ENCODE peak calls at places on chromosomes 6 and 20, in four cellular contexts. H is ovary, N is mammary epithelial cell, X is esophagus squamous epithelium. O is an unnamed sample.

GRCh38 chr6:150503041-150503440 is 96.6 kb upstream of the PLEKHG1 start:
- DNase-seq in H (no peak), N (no peak), X (no peak), O (no peak)

GRCh38 chr6:20464041-20464440 is 62.4 kb downstream of the E2F3 start:
- DNase-seq in H (no peak), N (no peak), X (no peak), O (no peak)

GRCh38 chr6:6007311-6008113 is 787 bp upstream of the NRN1 start:
- DNase-seq in H (no peak), N (peak), X (no peak), O (no peak)

GRCh38 chr20:40771848-40772247 is 82.8 kb upstream of the MAFB start:
- DNase-seq in H (no peak), N (no peak), X (no peak), O (no peak)

GRCh38 chr20:37165031-37165430 is 14.1 kb upstream of the RPN2 start:
- DNase-seq in H (no peak), N (no peak), X (no peak), O (no peak)

GRCh38 chr6:137432054-137432545 is 62.1 kb downstream of the OLIG3 start:
- DNase-seq in H (no peak), N (no peak), X (no peak), O (no peak)

GRCh38 chr6:143128346-143129015 is 67.8 kb downstream of the AIG1 start:
- DNase-seq in H (no peak), N (no peak), X (no peak), O (no peak)

GRCh38 chr6:163329991-163330390 is 84.5 kb upstream of the QKI start:
- DNase-seq in H (no peak), N (no peak), X (no peak), O (no peak)

GRCh38 chr20:61940976-61941720 is 124.5 kb downstream of the TAF4 start:
- DNase-seq in H (peak), N (no peak), X (no peak), O (no peak)

GRCh38 chr20:29298759-29299613 is 1958.5 kb upstream of the DEFB115 start:
- DNase-seq in H (no peak), N (no peak), X (no peak), O (no peak)

GRCh38 chr20:3702992-3703391 is 9.4 kb downstream of the SIGLEC1 start:
- DNase-seq in H (no peak), N (no peak), X (no peak), O (no peak)

GRCh38 chr6:122701666-122702065 is 77.8 kb upstream of the FABP7 start:
- DNase-seq in H (no peak), N (peak), X (no peak), O (no peak)

GRCh38 chr6:166419268-166419667 is 36.5 kb upstream of the MPC1 start:
- DNase-seq in H (no peak), N (peak), X (no peak), O (peak)

DNA sequence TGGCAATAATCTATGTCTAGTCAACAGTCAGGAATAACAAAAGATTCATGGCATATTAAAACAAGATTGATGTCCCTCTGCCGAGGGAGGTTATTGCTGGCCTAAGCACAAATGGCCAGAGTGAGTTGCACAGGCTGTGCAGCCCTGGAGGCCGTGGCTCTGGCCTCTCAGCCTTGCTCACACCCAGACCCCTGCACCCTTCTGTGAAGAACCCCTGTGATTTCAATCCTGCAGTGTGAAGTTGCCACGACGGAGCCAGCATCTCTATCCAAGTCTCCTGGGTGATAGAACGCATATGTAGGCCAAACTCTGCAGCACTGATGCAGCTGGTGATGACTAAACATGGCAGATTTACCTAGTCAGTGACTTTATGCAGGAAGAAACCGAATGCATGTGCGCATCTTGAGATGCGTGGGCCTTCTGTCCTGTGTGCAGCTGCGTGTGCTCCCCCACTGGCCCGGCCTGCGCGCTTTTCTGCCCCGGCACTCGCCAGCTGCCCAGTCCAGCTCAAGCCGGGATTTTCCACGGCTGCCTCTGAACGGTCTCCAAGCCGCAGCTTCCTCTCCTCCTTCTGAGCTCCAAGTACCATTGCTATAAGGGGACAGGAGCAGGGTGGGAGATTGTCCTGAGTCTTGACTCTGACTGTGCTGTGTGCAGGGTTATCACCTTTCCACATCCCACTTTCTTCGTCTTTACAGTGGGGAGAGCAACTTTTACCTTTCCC is 303.0 kb downstream of the THBS2 start:
- DNase-seq in H (peak), N (no peak), X (no peak), O (no peak)
- H3K27ac ChIP-seq in H (no peak), N (no peak), X (peak), O (no peak)

GRCh38 chr6:135226537-135226936 is 45.4 kb downstream of the MYB start:
- DNase-seq in H (no peak), N (no peak), X (no peak), O (no peak)

GRCh38 chr6:135227349-135227748 is 46.2 kb downstream of the MYB start:
- DNase-seq in H (no peak), N (no peak), X (no peak), O (no peak)

GRCh38 chr6:135230702-135231468 is 49.8 kb downstream of the MYB start:
- DNase-seq in H (no peak), N (no peak), X (no peak), O (no peak)

GRCh38 chr6:135227758-135228157 is 46.6 kb downstream of the MYB start:
- DNase-seq in H (no peak), N (no peak), X (no peak), O (no peak)

DNA sequence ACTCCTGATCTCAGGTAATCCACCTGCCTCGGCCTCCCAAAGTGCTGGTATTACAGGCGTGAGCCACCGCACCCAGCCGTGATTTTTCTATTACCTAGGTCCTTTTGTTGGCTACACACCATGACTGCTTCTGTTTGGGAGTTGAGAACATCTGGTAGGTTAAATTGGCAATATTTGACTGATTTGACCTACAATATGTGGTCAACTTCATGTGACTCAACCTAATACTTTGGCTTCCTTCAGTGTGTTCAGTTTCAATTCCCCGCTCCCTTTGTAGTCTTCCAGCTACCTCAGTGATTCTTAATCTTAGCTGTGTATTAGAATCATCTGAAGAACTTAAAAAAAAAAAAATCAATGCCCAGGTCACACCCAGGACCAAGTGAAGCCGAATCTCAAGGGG is 47.4 kb downstream of the MYB start:
- DNase-seq in H (no peak), N (no peak), X (no peak), O (no peak)
- H3K27ac ChIP-seq in H (no peak), N (no peak), X (no peak), O (no peak)

GRCh38 chr20:35741892-35742740 is at the start of gene RBM39:
- DNase-seq in H (peak), N (peak), X (peak), O (peak)

GRCh38 chr20:35738410-35739179 is 3.5 kb downstream of the RBM39 start:
- DNase-seq in H (no peak), N (no peak), X (no peak), O (no peak)

GRCh38 chr20:35742741-35743523 is 872 bp upstream of the RBM39 start:
- DNase-seq in H (no peak), N (no peak), X (no peak), O (no peak)

GRCh38 chr20:35739294-35740163 is 2.5 kb downstream of the RBM39 start:
- DNase-seq in H (no peak), N (peak), X (no peak), O (no peak)

GRCh38 chr20:35743693-35744491 is 1.8 kb upstream of the RBM39 start:
- DNase-seq in H (no peak), N (no peak), X (no peak), O (no peak)
- H3K27ac ChIP-seq in H (no peak), N (peak), X (peak), O (peak)

DNA sequence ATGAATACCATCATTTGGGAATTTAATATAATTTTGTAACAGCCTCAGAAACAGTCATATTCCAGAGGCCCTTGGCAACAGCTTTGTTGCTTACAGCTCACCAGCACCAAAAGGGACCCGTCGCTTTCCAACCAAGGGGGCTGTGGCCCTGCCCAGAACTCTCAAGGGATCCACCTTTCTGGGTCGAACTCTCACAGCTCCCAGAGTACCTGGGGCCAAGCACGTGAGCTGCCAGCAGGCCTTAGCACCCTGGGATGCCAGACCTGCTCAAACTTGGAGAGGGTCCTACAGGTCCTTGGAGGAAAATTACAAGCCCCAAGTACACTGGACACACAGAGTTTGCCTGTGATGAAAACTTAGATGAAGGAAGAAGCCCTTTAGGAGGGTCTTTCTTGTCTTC is 66.6 kb downstream of the SNX5 start:
- DNase-seq in H (no peak), N (no peak), X (no peak), O (no peak)
- H3K27ac ChIP-seq in H (no peak), N (no peak), X (no peak), O (no peak)

GRCh38 chr6:151690303-151690702 is 117.2 kb upstream of the ESR1 start:
- DNase-seq in H (no peak), N (no peak), X (no peak), O (no peak)

GRCh38 chr6:151689499-151690201 is 117.8 kb upstream of the ESR1 start:
- DNase-seq in H (no peak), N (no peak), X (no peak), O (no peak)

GRCh38 chr6:151693366-151693765 is 114.1 kb upstream of the ESR1 start:
- DNase-seq in H (no peak), N (no peak), X (no peak), O (no peak)

GRCh38 chr6:151690768-151691562 is 116.5 kb upstream of the ESR1 start:
- DNase-seq in H (no peak), N (peak), X (no peak), O (no peak)

GRCh38 chr6:151692216-151692615 is 115.3 kb upstream of the ESR1 start:
- DNase-seq in H (no peak), N (no peak), X (no peak), O (no peak)
- H3K27ac ChIP-seq in H (no peak), N (no peak), X (no peak), O (no peak)

GRCh38 chr20:18541741-18542140 is 25.5 kb upstream of the SMIM26 start:
- DNase-seq in H (no peak), N (peak), X (no peak), O (peak)
- H3K27ac ChIP-seq in H (no peak), N (peak), X (no peak), O (peak)

DNA sequence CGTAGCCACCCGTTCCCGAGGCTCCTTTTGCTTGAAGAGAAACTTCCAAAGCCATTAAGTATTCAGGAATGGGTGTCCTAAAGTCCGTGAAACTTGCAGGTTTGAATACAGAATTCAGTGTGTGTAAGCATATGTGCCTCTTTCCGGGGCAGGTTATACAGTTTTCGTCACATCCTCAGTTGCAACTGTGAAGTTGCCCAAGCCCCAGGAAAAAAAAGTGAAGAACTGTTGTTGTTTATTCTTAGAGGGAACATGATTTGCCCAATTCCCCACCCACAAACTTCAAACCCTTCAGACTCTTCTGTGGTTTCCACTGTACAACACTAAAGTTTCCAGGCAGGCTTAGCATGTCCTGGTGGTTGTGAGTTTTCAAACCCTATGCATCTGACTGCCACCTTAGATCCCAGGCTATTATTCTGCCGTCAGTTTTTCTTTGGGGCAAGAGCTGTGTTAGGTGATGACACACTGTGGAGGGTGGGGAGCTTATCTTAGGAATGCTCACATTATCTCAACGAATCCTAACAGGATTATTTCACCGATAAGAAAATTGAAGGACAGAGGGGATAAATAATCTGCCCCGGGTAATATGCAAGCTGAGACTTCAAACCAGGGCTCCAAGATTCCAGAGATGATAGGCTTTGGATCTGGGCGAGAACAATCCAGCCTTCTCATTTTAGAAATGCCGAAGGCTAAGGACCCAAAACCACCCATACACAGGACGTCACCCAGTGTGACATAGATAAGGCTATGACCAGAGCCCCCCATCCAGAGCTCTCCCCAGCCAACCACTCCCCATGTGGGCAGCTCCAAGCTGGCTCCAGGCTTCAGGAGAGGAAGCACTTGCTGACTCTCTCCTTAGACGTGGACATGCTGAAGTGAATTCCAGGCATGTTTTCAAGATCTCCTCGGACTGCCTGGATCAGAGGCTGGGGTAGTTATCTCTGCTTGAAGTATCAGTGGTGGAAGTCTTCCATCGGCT is 81.7 kb upstream of the AFDN start:
- DNase-seq in H (no peak), N (no peak), X (no peak), O (no peak)
- H3K27ac ChIP-seq in H (no peak), N (no peak), X (no peak), O (no peak)

O was measured in epithelial cell of prostate.